ENCODE peak calls at places on chromosomes 11 and 22, in six cellular contexts. V is WTC11, O is endothelial cell of umbilical vein, A is K562, S is H1, U is HepG2. L is an unnamed sample.
A peak's percentile ranks its signal among the peaks of the same experiment; 100 is the strongest.

GRCh38 chr11:10051868-10052586 is 242.0 kb downstream of the SBF2 start:
- DNase-seq in O (peak; percentile 66), V (no peak), A (no peak), S (no peak), U (no peak), L (no peak)

GRCh38 chr11:2585566-2586090 is 114.2 kb downstream of the KCNQ1OT1 start:
- DNase-seq in V (no peak), O (no peak), S (no peak), U (no peak), A (no peak), L (no peak)

GRCh38 chr11:78420255-78420764 is 2.7 kb upstream of the GAB2 start:
- DNase-seq in O (peak; percentile 90), S (peak; percentile 76), V (peak; percentile 72), U (peak; percentile 33), A (no peak), L (peak; percentile 85)

GRCh38 chr11:78030429-78031325 is 7.6 kb upstream of the KCTD14 start:
- DNase-seq in A (no peak), O (peak; percentile 96), U (peak; percentile 55), S (no peak), V (no peak), L (peak; percentile 45)

GRCh38 chr11:13160302-13160701 is 117.3 kb upstream of the BMAL1 start:
- DNase-seq in V (no peak), S (no peak), U (no peak), A (no peak), O (no peak), L (no peak)

GRCh38 chr11:117239295-117239694 is 6.8 kb downstream of the RNF214 start:
- DNase-seq in A (no peak), O (peak; percentile 59), S (no peak), U (no peak), V (no peak), L (peak; percentile 71)

GRCh38 chr11:60528934-60529333 is 13.7 kb downstream of the MS4A13 start:
- DNase-seq in O (no peak), A (no peak), S (no peak), V (no peak), U (no peak), L (no peak)

GRCh38 chr11:30312243-30312642 is 10.7 kb upstream of the ARL14EP start:
- DNase-seq in A (no peak), S (no peak), U (no peak), O (no peak), V (no peak), L (no peak)

GRCh38 chr11:33187851-33188722 is 26.8 kb upstream of the CSTF3 start:
- DNase-seq in S (no peak), A (no peak), O (no peak), V (no peak), U (no peak), L (no peak)

GRCh38 chr11:44516688-44517301 is 48.7 kb upstream of the CD82 start:
- DNase-seq in U (no peak), A (no peak), S (no peak), V (no peak), O (no peak), L (no peak)

GRCh38 chr22:36419177-36419911 is 31.6 kb upstream of the MYH9 start:
- DNase-seq in S (peak; percentile 51), V (no peak), U (peak; percentile 100), A (peak; percentile 56), O (peak; percentile 59), L (no peak)

GRCh38 chr11:122559734-122560382 is 95.7 kb upstream of the UBASH3B start:
- DNase-seq in U (peak; percentile 24), O (no peak), S (peak; percentile 96), A (peak; percentile 12), V (peak; percentile 88), L (peak; percentile 90)
- TF ChIP-seq JUN in U (no peak), O (no peak), S (no peak), A (no peak), V (no peak), L (no peak)

DNA sequence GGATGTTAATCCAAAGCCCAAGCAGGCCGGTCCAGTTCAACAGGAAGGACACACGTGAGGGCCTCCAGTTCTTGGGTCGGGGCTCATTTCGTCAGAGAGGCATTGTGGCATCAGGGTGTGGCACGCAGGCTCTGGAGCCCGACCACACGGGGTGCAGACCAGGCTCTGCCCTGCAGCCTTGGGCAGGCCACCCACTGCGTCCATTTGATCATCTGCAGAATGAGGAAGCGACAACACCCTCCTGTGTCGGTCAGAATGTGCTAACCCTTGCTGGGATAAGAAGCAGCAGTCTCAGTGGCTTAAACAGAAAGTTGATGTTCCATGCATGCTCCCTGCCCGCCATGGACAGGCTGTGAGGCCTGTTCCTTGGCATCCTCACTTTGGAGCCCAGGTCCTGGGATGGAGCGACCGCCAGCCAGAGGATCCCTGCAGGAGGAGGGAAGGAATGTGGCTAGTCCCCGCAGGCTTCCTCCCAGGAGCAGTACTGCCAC is 10.8 kb downstream of the RIBC2 start:
- DNase-seq in U (no peak), A (no peak), S (no peak), O (no peak), V (no peak), L (no peak)
- TF ChIP-seq JUN in U (no peak), A (no peak), S (no peak), O (no peak), V (no peak), L (no peak)

DNA sequence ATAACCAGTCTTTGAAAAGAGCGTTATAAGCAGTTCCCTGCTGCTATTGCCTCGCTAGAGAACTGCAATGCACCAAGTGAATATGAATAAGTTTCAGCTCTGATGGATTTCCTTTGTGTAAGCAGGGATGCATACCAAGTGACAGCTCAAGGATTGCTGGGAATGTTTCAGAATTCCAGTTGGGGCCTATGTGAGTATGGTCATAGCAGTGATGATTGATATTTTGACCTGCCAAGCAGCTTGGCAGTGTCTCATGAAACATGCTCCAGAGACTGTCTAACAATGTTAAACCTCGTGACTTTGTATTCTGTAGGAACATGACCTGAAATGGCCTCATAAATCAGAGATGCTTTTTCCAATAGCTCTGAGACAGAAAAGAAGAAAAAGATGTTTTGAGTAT is 312.6 kb downstream of the C11orf87 start:
- DNase-seq in A (no peak), S (no peak), O (no peak), V (no peak), U (no peak), L (no peak)
- TF ChIP-seq JUN in A (no peak), S (no peak), O (no peak), V (no peak), U (no peak), L (no peak)

DNA sequence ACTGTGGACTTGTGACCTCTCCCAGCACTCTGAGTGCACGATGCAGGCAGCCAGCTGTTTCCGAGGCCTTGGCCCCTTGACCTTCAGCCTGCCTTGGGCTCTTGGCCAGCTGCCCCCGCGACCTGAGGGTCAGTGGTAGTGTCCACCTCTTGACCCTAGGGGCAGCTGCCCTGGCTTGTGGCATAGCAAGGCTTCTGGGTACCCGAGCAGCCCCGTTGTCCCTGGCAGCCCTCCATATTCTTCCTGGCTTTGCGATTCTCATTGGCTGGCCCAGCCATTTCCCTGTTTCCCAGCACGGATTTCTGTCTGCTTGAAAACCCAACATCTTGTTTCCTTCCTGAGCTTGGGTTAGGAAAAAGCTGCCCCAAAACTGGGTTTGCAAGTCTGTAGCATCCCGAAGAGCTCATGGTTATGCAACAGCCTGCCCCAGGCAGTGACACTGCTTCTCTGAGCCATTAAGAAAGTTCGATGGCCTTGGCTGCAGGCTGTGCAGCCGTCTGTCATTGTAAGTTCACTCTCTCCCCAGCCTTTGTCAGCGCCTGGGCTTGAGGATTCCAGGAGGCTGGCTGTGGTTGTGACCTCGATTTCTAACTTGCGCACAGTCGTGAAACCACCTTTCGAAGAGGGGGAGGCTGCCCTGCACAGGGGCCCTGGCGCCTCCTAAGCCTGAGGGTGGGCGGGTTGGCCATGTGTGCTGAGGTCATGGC is 48.8 kb downstream of the FBLN1 start:
- DNase-seq in V (no peak), S (no peak), O (no peak), A (no peak), U (no peak), L (no peak)
- TF ChIP-seq JUN in V (no peak), S (no peak), O (no peak), A (no peak), U (no peak), L (no peak)

GRCh38 chr11:66316849-66317251 is at the start of gene CD248:
- DNase-seq in O (peak; percentile 15), V (peak; percentile 59), U (no peak), A (no peak), S (no peak), L (no peak)
- TF ChIP-seq JUN in O (no peak), V (no peak), U (no peak), A (no peak), S (no peak), L (no peak)

GRCh38 chr11:19232910-19233503 is 7.7 kb downstream of the E2F8 start:
- DNase-seq in S (no peak), V (no peak), A (no peak), O (peak; percentile 90), U (no peak), L (peak; percentile 31)
- TF ChIP-seq JUN in S (no peak), V (no peak), A (no peak), O (peak; percentile 85), U (no peak), L (no peak)

DNA sequence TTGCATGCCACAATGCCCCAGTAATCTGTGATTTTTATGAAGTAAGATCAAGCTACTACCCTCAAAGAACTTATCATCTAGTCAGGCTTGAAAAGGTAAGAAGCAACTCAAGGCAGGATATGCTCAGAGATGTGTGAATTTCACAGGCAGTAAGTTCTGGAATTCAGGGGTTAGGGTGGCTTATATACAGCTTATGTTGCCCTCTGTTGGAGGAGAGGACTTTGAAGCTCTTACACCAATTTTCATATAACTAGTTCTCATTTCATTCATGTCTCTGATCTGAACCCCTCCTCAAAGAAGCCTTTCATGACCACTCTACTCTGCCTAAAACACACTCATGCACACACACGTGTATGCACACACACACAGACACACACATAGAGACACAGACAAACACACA is 220.5 kb upstream of the ZBED5 start:
- DNase-seq in S (no peak), O (no peak), A (no peak), V (no peak), U (no peak), L (no peak)
- TF ChIP-seq JUN in S (no peak), O (no peak), A (no peak), V (no peak), U (no peak), L (no peak)

DNA sequence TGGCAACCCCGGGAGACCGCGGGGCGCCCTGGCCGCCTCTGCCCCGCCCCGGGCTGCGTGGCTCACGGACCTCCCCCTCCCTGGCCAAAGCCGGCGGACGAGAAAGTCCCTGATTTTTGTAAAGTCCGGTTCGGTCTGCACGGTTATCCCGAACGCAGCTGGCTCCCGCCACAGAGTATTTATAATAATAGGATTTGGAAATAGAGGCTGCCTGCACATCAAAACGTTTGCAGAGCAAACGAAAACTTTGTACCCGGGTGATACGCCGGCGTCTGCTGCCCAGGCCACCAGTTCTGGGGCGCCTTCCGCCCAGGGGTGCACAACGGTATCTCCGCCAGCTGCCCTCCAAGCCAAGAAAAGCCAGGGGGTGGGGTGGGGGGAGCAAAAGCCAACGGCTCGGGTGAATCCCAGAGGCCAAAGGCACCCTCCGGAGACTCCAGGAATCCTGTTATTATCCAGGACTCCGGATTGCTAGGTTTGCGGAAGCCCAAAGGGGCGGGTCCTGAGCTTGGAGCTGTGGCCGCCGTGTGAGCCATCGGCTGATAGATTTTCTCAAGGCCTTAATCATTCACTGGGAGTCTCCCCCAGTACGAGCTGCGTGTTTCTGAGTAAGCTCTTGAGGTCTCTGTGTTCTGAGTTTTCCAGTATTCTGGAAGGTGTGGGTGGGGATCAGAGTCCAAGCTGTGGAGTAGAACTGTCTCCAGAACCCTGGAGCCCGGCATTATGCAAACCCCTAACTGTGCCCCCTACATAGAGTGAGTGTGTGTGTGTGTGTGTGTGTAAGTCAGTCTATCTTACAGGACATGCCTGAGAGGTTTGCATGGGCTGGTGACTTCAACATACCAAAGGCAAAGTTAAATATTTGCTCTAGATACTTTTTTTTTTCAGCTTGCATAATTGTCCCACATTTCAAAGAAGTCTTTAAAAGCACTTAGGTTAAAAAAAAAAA is 679 bp upstream of the SHANK2 start:
- DNase-seq in A (no peak), O (no peak), V (peak; percentile 52), S (peak; percentile 77), U (peak; percentile 97), L (peak; percentile 83)
- TF ChIP-seq JUN in A (no peak), O (no peak), V (no peak), S (no peak), U (no peak), L (peak; percentile 35)

L was measured in A549.